ENCODE peak calls at places on chromosomes 7 and 10, in six cellular contexts. One of them, this sample, is unnamed.

GRCh38 chr7:142481548-142481947 is 223.7 kb upstream of the PRSS58 start:
- DNase-seq in OCI-LY7: no peak
- DNase-seq in heart left ventricle: no peak
- DNase-seq in PC-3: peak; percentile 28
- DNase-seq in upper lobe of right lung: no peak
- DNase-seq in hepatocyte: no peak
- DNase-seq in this sample: no peak

GRCh38 chr7:100778061-100778621 is 44.7 kb downstream of the ZAN start:
- DNase-seq in OCI-LY7: no peak
- DNase-seq in heart left ventricle: no peak
- DNase-seq in PC-3: no peak
- DNase-seq in upper lobe of right lung: no peak
- DNase-seq in hepatocyte: no peak
- DNase-seq in this sample: no peak

GRCh38 chr10:115942106-115942505 is 330.9 kb downstream of the GFRA1 start:
- DNase-seq in OCI-LY7: no peak
- DNase-seq in heart left ventricle: no peak
- DNase-seq in PC-3: no peak
- DNase-seq in upper lobe of right lung: no peak
- DNase-seq in hepatocyte: no peak
- DNase-seq in this sample: no peak

GRCh38 chr10:114418109-114418508 is 13.8 kb upstream of the AFAP1L2 start:
- DNase-seq in OCI-LY7: no peak
- DNase-seq in heart left ventricle: no peak
- DNase-seq in PC-3: no peak
- DNase-seq in upper lobe of right lung: no peak
- DNase-seq in hepatocyte: no peak
- DNase-seq in this sample: no peak

GRCh38 chr10:44196336-44196735 is 188.6 kb downstream of the CXCL12 start:
- DNase-seq in OCI-LY7: no peak
- DNase-seq in heart left ventricle: no peak
- DNase-seq in PC-3: no peak
- DNase-seq in upper lobe of right lung: no peak
- DNase-seq in hepatocyte: no peak
- DNase-seq in this sample: no peak

GRCh38 chr10:103504181-103504783 is 10.8 kb downstream of the NEURL1 start:
- DNase-seq in OCI-LY7: no peak
- DNase-seq in heart left ventricle: peak; percentile 50
- DNase-seq in PC-3: peak; percentile 86
- DNase-seq in upper lobe of right lung: peak; percentile 46
- DNase-seq in hepatocyte: peak; percentile 81
- DNase-seq in this sample: no peak

GRCh38 chr7:1679966-1680730 is 10.1 kb downstream of the ELFN1 start:
- DNase-seq in OCI-LY7: no peak
- DNase-seq in heart left ventricle: no peak
- DNase-seq in PC-3: no peak
- DNase-seq in upper lobe of right lung: no peak
- DNase-seq in hepatocyte: no peak
- DNase-seq in this sample: no peak

GRCh38 chr10:43685744-43686143 is 37.1 kb upstream of the ZNF32 start:
- DNase-seq in OCI-LY7: no peak
- DNase-seq in heart left ventricle: no peak
- DNase-seq in PC-3: no peak
- DNase-seq in upper lobe of right lung: no peak
- DNase-seq in hepatocyte: no peak
- DNase-seq in this sample: no peak

GRCh38 chr10:78000206-78000605 is 29.1 kb downstream of the POLR3A start:
- DNase-seq in OCI-LY7: no peak
- DNase-seq in heart left ventricle: no peak
- DNase-seq in PC-3: no peak
- DNase-seq in upper lobe of right lung: no peak
- DNase-seq in hepatocyte: no peak
- DNase-seq in this sample: no peak

GRCh38 chr7:14839307-14839706 is 63.2 kb downstream of the DGKB start:
- DNase-seq in OCI-LY7: no peak
- DNase-seq in heart left ventricle: peak; percentile 38
- DNase-seq in PC-3: no peak
- DNase-seq in upper lobe of right lung: no peak
- DNase-seq in hepatocyte: no peak
- DNase-seq in this sample: no peak

GRCh38 chr7:1129431-1129830 is 30.6 kb downstream of the ZFAND2A start:
- DNase-seq in OCI-LY7: no peak
- DNase-seq in heart left ventricle: no peak
- DNase-seq in PC-3: no peak
- DNase-seq in upper lobe of right lung: peak; percentile 37
- DNase-seq in hepatocyte: no peak
- DNase-seq in this sample: no peak

GRCh38 chr10:69948261-69948660 is 104.4 kb upstream of the MACROH2A2 start:
- DNase-seq in OCI-LY7: no peak
- DNase-seq in heart left ventricle: no peak
- DNase-seq in PC-3: no peak
- DNase-seq in upper lobe of right lung: no peak
- DNase-seq in hepatocyte: no peak
- DNase-seq in this sample: no peak

GRCh38 chr7:11474902-11475585 is 357.0 kb downstream of the THSD7A start:
- DNase-seq in OCI-LY7: no peak
- DNase-seq in heart left ventricle: no peak
- DNase-seq in PC-3: no peak
- DNase-seq in upper lobe of right lung: no peak
- DNase-seq in hepatocyte: no peak
- DNase-seq in this sample: no peak
- H3K36me3 ChIP-seq in OCI-LY7: no peaks in the 10 kb centered on the region
- H3K36me3 ChIP-seq in heart left ventricle: no peaks in the 10 kb centered on the region
- H3K36me3 ChIP-seq in PC-3: no peaks in the 10 kb centered on the region
- H3K36me3 ChIP-seq in upper lobe of right lung: no peaks in the 10 kb centered on the region
- H3K36me3 ChIP-seq in hepatocyte: no peaks in the 10 kb centered on the region
- H3K36me3 ChIP-seq in this sample: no peaks in the 10 kb centered on the region

DNA sequence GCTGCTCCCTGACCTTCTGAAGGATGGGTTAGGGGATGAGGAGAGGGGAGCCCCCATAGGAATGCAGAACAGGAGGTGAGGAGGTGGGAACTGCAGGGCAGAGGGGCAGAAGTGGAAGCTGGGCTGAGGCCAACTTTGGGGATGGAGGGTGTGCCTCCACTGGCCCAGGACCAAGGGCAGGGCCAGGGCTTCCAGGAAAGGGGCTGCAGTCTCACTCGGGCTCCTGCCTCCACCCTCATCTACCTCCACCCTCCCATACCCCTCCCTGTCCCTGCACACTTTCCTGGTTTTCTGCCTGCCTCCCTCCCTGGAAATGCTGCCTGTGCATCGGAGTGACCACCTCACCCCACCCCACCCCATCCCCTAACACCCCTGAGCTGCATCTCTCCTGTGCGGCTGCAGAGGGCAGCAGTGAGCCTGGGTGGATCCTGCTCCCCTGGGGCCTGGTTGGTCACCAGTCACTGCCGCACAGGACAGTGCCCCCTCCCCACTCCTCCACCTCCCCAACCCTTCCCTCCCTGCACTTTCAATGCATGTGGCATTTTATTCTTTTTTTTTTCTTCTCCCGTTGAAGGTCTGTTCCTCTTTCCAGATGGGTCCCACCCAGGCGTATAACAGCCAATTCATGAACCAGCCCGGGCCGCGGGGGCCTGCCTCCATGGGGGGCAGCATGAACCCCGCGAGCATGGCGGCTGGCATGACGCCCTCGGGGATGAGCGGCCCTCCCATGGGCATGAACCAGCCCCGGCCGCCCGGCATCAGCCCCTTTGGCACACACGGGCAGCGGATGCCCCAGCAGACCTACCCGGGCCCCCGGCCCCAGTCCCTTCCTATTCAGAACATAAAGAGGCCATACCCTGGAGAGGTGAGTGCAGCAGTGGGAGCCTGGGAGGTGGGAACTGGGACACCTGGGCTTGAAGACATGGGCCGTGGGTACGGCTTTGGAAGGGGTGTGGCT is 54.2 kb upstream of the PPIF start:
- DNase-seq in OCI-LY7: peak; percentile 40
- DNase-seq in heart left ventricle: no peak
- DNase-seq in PC-3: peak; percentile 84
- DNase-seq in upper lobe of right lung: no peak
- DNase-seq in hepatocyte: no peak
- DNase-seq in this sample: no peak
- H3K36me3 ChIP-seq in OCI-LY7: peaks cover 82% of the 10 kb centered on the region
- H3K36me3 ChIP-seq in heart left ventricle: peaks cover 2% of the 10 kb centered on the region
- H3K36me3 ChIP-seq in PC-3: peaks cover 33% of the 10 kb centered on the region
- H3K36me3 ChIP-seq in upper lobe of right lung: peaks cover 68% of the 10 kb centered on the region
- H3K36me3 ChIP-seq in hepatocyte: no peaks in the 10 kb centered on the region
- H3K36me3 ChIP-seq in this sample: peaks cover 57% of the 10 kb centered on the region

GRCh38 chr10:79248341-79248931 is 98.8 kb upstream of the PPIF start:
- DNase-seq in OCI-LY7: peak; percentile 43
- DNase-seq in heart left ventricle: peak; percentile 68
- DNase-seq in PC-3: no peak
- DNase-seq in upper lobe of right lung: peak; percentile 82
- DNase-seq in hepatocyte: no peak
- DNase-seq in this sample: peak; percentile 66
- H3K36me3 ChIP-seq in OCI-LY7: peaks cover 7% of the 10 kb centered on the region
- H3K36me3 ChIP-seq in heart left ventricle: no peaks in the 10 kb centered on the region
- H3K36me3 ChIP-seq in PC-3: peaks cover 3% of the 10 kb centered on the region
- H3K36me3 ChIP-seq in upper lobe of right lung: no peaks in the 10 kb centered on the region
- H3K36me3 ChIP-seq in hepatocyte: no peaks in the 10 kb centered on the region
- H3K36me3 ChIP-seq in this sample: peaks cover 2% of the 10 kb centered on the region

GRCh38 chr7:44208085-44208484 is 7.3 kb downstream of the YKT6 start:
- DNase-seq in OCI-LY7: no peak
- DNase-seq in heart left ventricle: no peak
- DNase-seq in PC-3: no peak
- DNase-seq in upper lobe of right lung: peak; percentile 21
- DNase-seq in hepatocyte: no peak
- DNase-seq in this sample: no peak
- H3K36me3 ChIP-seq in OCI-LY7: peaks cover 85% of the 10 kb centered on the region
- H3K36me3 ChIP-seq in heart left ventricle: no peaks in the 10 kb centered on the region
- H3K36me3 ChIP-seq in PC-3: peaks cover 49% of the 10 kb centered on the region
- H3K36me3 ChIP-seq in upper lobe of right lung: peaks cover 90% of the 10 kb centered on the region
- H3K36me3 ChIP-seq in hepatocyte: no peaks in the 10 kb centered on the region
- H3K36me3 ChIP-seq in this sample: peaks cover 38% of the 10 kb centered on the region

This sample was measured in GM06990.